ENCODE peak calls at places on chromosomes 3 and 15, in four cellular contexts. R is NCI-H345; U is adrenal gland; Y is effector memory CD4-positive, alpha-beta T cell. M is an unnamed sample.

GRCh38 chr3:172982731-172983364 is 158.2 kb downstream of the SPATA16 start:
- DNase-seq in Y (no peak), R (no peak), U (no peak), M (no peak)

GRCh38 chr3:122932251-122932967 is 95.2 kb downstream of the SEMA5B start:
- DNase-seq in Y (no peak), U (no peak), R (no peak), M (no peak)

GRCh38 chr3:187888658-187889057 is 143.4 kb upstream of the BCL6 start:
- DNase-seq in R (no peak), U (no peak), Y (no peak), M (no peak)

GRCh38 chr3:119695480-119695879 is 7.3 kb upstream of the CFAP91 start:
- DNase-seq in Y (no peak), U (no peak), R (no peak), M (no peak)

GRCh38 chr3:136818191-136818850 is 605 bp upstream of the SLC35G2 start:
- DNase-seq in R (no peak), Y (no peak), U (peak), M (peak)

GRCh38 chr3:182248349-182248880 is 536.7 kb downstream of the SOX2 start:
- DNase-seq in R (no peak), U (no peak), Y (no peak), M (no peak)

GRCh38 chr15:91561371-91562100 is 292.0 kb upstream of the SLCO3A1 start:
- DNase-seq in R (no peak), Y (no peak), U (peak), M (no peak)

GRCh38 chr15:39413558-39413957 is 167.3 kb upstream of the THBS1 start:
- DNase-seq in R (no peak), Y (no peak), U (no peak), M (no peak)

GRCh38 chr15:89244512-89244869 is 712 bp downstream of the FANCI start:
- DNase-seq in Y (no peak), U (no peak), R (no peak), M (no peak)

GRCh38 chr15:101479851-101480612 is 9.5 kb downstream of the PCSK6 start:
- DNase-seq in R (no peak), Y (no peak), U (no peak), M (no peak)

GRCh38 chr3:38141952-38142273 is 3.5 kb downstream of the MYD88 start:
- DNase-seq in U (no peak), Y (no peak), R (no peak), M (no peak)

GRCh38 chr3:175316799-175317198 is 457.7 kb downstream of the NAALADL2 start:
- DNase-seq in R (no peak), Y (no peak), U (no peak), M (no peak)

GRCh38 chr3:169658311-169658931 is 5.1 kb downstream of the MECOM start:
- DNase-seq in R (no peak), Y (no peak), U (no peak), M (no peak)

GRCh38 chr3:156174229-156174847 is 54.0 kb downstream of the KCNAB1 start:
- DNase-seq in Y (no peak), R (no peak), U (no peak), M (peak)

GRCh38 chr15:65466901-65467300 is 44.2 kb upstream of the IGDCC4 start:
- DNase-seq in U (no peak), R (no peak), Y (no peak), M (no peak)

GRCh38 chr15:80967451-80967850 is 22.2 kb downstream of the MESD start:
- DNase-seq in R (no peak), Y (no peak), U (no peak), M (no peak)

GRCh38 chr15:63191895-63192603 is 2.6 kb downstream of the RAB8B start:
- DNase-seq in R (no peak), Y (peak), U (no peak), M (no peak)

GRCh38 chr3:46162975-46163550 is 45.0 kb downstream of the CCR1 start:
- DNase-seq in R (no peak), U (no peak), Y (no peak), M (no peak)

GRCh38 chr3:126977821-126978220 is 5.1 kb upstream of the PLXNA1 start:
- DNase-seq in Y (no peak), R (no peak), U (no peak), M (no peak)

GRCh38 chr15:78055923-78056713 is 21.4 kb downstream of the TBC1D2B start:
- DNase-seq in R (no peak), Y (no peak), U (peak), M (no peak)

GRCh38 chr15:47870300-47870955 is 153.1 kb downstream of the SEMA6D start:
- DNase-seq in U (no peak), R (no peak), Y (no peak), M (no peak)

GRCh38 chr3:43224405-43225073 is 61.8 kb upstream of the SNRK start:
- DNase-seq in Y (no peak), U (no peak), R (no peak), M (no peak)

GRCh38 chr3:11553436-11554235 is 90.1 kb downstream of the VGLL4 start:
- DNase-seq in U (peak), R (no peak), Y (no peak), M (no peak)

GRCh38 chr3:141331370-141332318 is 36.7 kb upstream of the ZBTB38 start:
- DNase-seq in Y (no peak), R (no peak), U (peak), M (no peak)

GRCh38 chr15:39084683-39085530 is 496.0 kb upstream of the THBS1 start:
- DNase-seq in U (no peak), R (no peak), Y (no peak), M (no peak)

GRCh38 chr3:78911394-78911793 is 856.4 kb downstream of the ROBO1 start:
- DNase-seq in R (no peak), Y (no peak), U (no peak), M (no peak)

GRCh38 chr3:133457465-133458067 is 57.7 kb downstream of the BFSP2 start:
- DNase-seq in U (no peak), Y (no peak), R (no peak), M (no peak)

GRCh38 chr15:51318382-51319150 is 19.8 kb downstream of the CYP19A1 start:
- DNase-seq in R (no peak), Y (no peak), U (no peak), M (no peak)

GRCh38 chr15:101510212-101511197 is 21.0 kb upstream of the PCSK6 start:
- DNase-seq in R (no peak), U (no peak), Y (no peak), M (no peak)

GRCh38 chr3:189908646-189909045 is 212.1 kb downstream of the P3H2 start:
- DNase-seq in U (no peak), Y (no peak), R (no peak), M (no peak)